ENCODE peak calls at places on chromosomes 1 and 21, in nine cellular contexts. N, X, B, P, O, T, Z, C and H are unnamed samples.

GRCh38 chr1:162276493-162276892 is 100.2 kb downstream of the SPATA46 start:
- DNase-seq in N (no peak), X (no peak), B (no peak), P (no peak), O (no peak), T (peak), Z (no peak), C (no peak), H (no peak)

GRCh38 chr1:207818971-207819451 is 67.2 kb downstream of the CD46 start:
- DNase-seq in N (no peak), X (no peak), B (no peak), P (no peak), O (no peak), T (no peak), Z (no peak), C (no peak), H (no peak)

GRCh38 chr1:239539856-239540255 is 153.5 kb downstream of the CHRM3 start:
- DNase-seq in N (no peak), X (no peak), B (no peak), P (no peak), O (no peak), T (no peak), Z (no peak), C (no peak), H (no peak)

GRCh38 chr1:205313681-205314308 is 7.8 kb downstream of the NUAK2 start:
- DNase-seq in N (peak), X (peak), B (no peak), P (peak), O (no peak), T (peak), Z (peak), C (no peak), H (peak)

GRCh38 chr1:85144351-85144750 is 56.5 kb downstream of the SYDE2 start:
- DNase-seq in N (peak), X (no peak), B (no peak), P (no peak), O (no peak), T (no peak), Z (no peak), C (no peak), H (no peak)

GRCh38 chr1:34929853-34930701 is 627 bp upstream of the DLGAP3 start:
- DNase-seq in N (no peak), X (no peak), B (no peak), P (no peak), O (no peak), T (no peak), Z (no peak), C (no peak), H (peak)

GRCh38 chr1:156498447-156499193 is 2.0 kb downstream of the MEF2D start:
- DNase-seq in N (peak), X (no peak), B (peak), P (no peak), O (peak), T (no peak), Z (no peak), C (no peak), H (peak)

GRCh38 chr1:110492573-110492972 is 26.4 kb downstream of the KCNA10 start:
- DNase-seq in N (no peak), X (no peak), B (no peak), P (no peak), O (no peak), T (no peak), Z (no peak), C (no peak), H (no peak)

GRCh38 chr1:5455056-5455455 is 537.2 kb downstream of the NPHP4 start:
- DNase-seq in N (no peak), X (no peak), B (no peak), P (no peak), O (no peak), T (no peak), Z (no peak), C (no peak), H (no peak)

GRCh38 chr1:223853748-223854147 is 8.0 kb upstream of the TP53BP2 start:
- DNase-seq in N (no peak), X (no peak), B (no peak), P (no peak), O (no peak), T (peak), Z (no peak), C (no peak), H (no peak)
- H3K27ac ChIP-seq in N (no peak), X (no peak), B (no peak), P (no peak), O (no peak), T (no peak), Z (no peak), C (no peak), H (no peak)

GRCh38 chr1:1058921-1059493 is 15.1 kb downstream of the RNF223 start:
- DNase-seq in N (no peak), X (no peak), B (no peak), P (no peak), O (no peak), T (no peak), Z (no peak), C (no peak), H (peak)
- H3K27ac ChIP-seq in N (no peak), X (no peak), B (no peak), P (no peak), O (no peak), T (no peak), Z (no peak), C (no peak), H (peak)

DNA sequence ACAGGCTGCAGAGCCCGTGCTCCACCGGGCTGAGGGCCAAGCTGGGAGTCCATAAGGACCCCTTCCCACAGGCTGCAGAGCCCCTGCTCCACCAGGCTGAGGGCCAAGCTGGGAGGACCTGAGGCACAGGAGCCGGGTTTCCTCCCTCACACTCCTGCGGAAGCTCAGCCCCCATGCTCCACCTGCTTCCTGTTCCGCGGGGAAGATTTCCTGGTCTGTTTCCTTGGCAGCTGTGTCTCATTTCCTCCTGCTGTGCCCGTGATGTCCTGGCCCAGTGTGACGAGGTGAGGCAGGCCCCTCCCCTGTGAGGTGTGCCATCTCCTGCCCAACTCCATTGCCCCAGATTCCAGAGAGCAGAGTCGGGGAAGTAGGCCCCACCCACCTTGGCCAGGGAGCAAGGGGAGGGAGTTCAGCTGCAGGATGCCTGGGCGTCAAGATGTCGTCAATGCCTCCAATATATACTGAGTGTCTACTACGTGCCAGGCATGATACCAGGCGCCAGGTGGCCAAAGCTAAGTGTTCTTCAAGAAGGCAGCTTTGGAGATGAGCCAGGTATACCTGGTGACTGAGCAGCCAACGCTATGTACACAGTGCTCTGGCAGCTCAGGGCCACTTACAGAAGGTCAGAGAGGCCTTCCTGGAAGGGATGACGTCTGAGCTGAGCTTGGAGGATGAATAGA is 58.8 kb downstream of the NAV1 start:
- DNase-seq in N (peak), X (no peak), B (no peak), P (peak), O (no peak), T (no peak), Z (no peak), C (peak), H (peak)
- H3K27ac ChIP-seq in N (peak), X (no peak), B (no peak), P (peak), O (no peak), T (no peak), Z (no peak), C (peak), H (peak)

DNA sequence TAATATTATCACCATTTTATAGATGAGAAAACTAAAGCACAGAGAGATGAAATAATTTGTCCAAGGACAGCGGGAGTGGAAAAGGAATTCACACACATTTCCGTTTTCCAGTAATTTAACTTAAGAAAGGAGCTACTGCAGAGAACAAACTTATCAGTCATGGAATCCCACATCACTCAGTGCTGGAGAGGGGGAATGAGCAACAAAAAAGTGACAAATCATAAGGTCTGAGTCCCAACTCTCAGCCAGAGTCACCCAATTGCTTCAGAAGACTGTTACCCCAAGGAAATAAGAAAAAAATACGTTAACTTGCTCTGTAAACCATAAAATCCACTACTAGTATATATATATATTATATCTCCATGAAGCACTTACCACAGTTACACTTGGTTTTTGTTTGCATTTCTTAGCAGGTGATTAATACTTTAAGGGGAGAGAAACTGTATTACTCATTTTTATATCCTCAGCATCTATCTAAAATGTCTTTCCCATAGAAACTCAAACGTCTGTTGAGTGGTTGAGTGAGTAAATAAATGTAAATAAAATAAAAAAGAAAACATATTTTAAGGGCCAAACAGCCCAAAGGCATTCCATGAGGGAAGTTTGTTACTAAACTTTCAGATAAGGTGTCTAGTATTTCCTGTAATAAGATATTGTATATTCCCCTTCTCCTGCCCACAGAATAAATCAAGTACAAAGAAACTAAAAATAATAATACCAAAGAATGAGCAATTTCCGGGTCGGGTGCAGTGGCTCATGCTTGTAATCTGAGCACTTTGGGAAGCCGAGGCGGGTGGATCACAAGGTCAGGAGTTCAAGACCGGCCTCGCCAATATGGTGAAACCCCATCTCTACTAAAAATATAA is 76.8 kb downstream of the SLC45A1 start:
- DNase-seq in N (no peak), X (no peak), B (no peak), P (no peak), O (no peak), T (no peak), Z (no peak), C (no peak), H (no peak)
- H3K27ac ChIP-seq in N (no peak), X (peak), B (no peak), P (peak), O (peak), T (peak), Z (peak), C (peak), H (no peak)

GRCh38 chr21:35921471-35921870 is 138.9 kb downstream of the SETD4 start:
- DNase-seq in N (no peak), X (no peak), B (no peak), P (no peak), O (no peak), T (no peak), Z (no peak), C (no peak), H (no peak)
- H3K27ac ChIP-seq in N (no peak), X (no peak), B (no peak), P (no peak), O (no peak), T (no peak), Z (no peak), C (no peak), H (no peak)

DNA sequence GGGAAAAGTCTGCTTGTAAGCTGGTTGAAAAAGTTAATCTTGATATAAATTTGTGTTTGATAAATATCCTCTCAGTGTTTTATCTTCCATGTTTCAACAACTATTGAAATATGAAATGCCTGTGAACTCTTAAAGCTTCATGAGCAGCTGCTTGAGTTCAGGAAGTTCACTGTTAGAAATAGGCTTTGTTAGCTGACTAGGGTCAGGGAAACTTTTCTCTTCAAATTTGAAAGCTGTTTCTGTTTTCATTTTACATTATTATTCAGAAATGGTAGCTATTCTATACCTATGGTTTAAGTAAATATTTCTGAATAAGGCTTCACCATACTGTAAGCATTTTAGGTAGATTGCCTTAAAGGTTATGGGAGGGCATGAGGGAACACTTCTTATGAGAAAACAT is 191.7 kb downstream of the HS2ST1 start:
- DNase-seq in N (no peak), X (no peak), B (no peak), P (no peak), O (no peak), T (peak), Z (no peak), C (no peak), H (no peak)
- H3K27ac ChIP-seq in N (no peak), X (no peak), B (no peak), P (no peak), O (no peak), T (no peak), Z (no peak), C (no peak), H (no peak)